ENCODE peak calls at places on chromosomes 4 and X, in nine cellular contexts. One of them, this sample, is unnamed.
A peak's percentile ranks its signal among the peaks of the same experiment; 100 is the strongest.

GRCh38 chr4:33924239-33924638 is 2320.1 kb downstream of the ARAP2 start:
- DNase-seq in AG09309: peak; percentile 39
- DNase-seq in progenitor cell of endocrine pancreas: no peak
- DNase-seq in osteocyte: no peak
- DNase-seq in fibroblast of lung: peak; percentile 52
- DNase-seq in dorsolateral prefrontal cortex: no peak
- DNase-seq in B cell: no peak
- DNase-seq in GM06990: no peak
- DNase-seq in thyroid gland: peak; percentile 65
- DNase-seq in this sample: no peak

GRCh38 chrX:54415534-54416350 is 24.5 kb upstream of the TSR2 start:
- DNase-seq in dorsolateral prefrontal cortex: no peak
- DNase-seq in thyroid gland: no peak
- DNase-seq in AG09309: no peak
- DNase-seq in progenitor cell of endocrine pancreas: no peak
- DNase-seq in GM06990: no peak
- DNase-seq in osteocyte: no peak
- DNase-seq in B cell: no peak
- DNase-seq in fibroblast of lung: peak; percentile 11
- DNase-seq in this sample: no peak

GRCh38 chr4:8440491-8441311 is at the start of the genes ACOX3 and TRMT44:
- DNase-seq in thyroid gland: peak; percentile 92
- DNase-seq in dorsolateral prefrontal cortex: peak; percentile 96
- DNase-seq in B cell: peak; percentile 90
- DNase-seq in progenitor cell of endocrine pancreas: peak; percentile 96
- DNase-seq in AG09309: peak; percentile 54
- DNase-seq in GM06990: peak; percentile 96
- DNase-seq in osteocyte: peak; percentile 97
- DNase-seq in fibroblast of lung: peak; percentile 89
- DNase-seq in this sample: peak; percentile 86

GRCh38 chrX:38089173-38089982 is 83.0 kb downstream of the SYTL5 start:
- DNase-seq in B cell: no peak
- DNase-seq in progenitor cell of endocrine pancreas: no peak
- DNase-seq in fibroblast of lung: no peak
- DNase-seq in dorsolateral prefrontal cortex: no peak
- DNase-seq in GM06990: no peak
- DNase-seq in thyroid gland: no peak
- DNase-seq in osteocyte: no peak
- DNase-seq in AG09309: no peak
- DNase-seq in this sample: no peak

GRCh38 chrX:38548508-38548907 is 12.8 kb upstream of the TSPAN7 start:
- DNase-seq in thyroid gland: peak; percentile 10
- DNase-seq in progenitor cell of endocrine pancreas: no peak
- DNase-seq in B cell: no peak
- DNase-seq in GM06990: no peak
- DNase-seq in fibroblast of lung: no peak
- DNase-seq in AG09309: no peak
- DNase-seq in osteocyte: no peak
- DNase-seq in dorsolateral prefrontal cortex: no peak
- DNase-seq in this sample: no peak

GRCh38 chr4:125780159-125780558 is 465.4 kb downstream of the FAT4 start:
- DNase-seq in fibroblast of lung: peak; percentile 43
- DNase-seq in osteocyte: no peak
- DNase-seq in AG09309: no peak
- DNase-seq in thyroid gland: no peak
- DNase-seq in GM06990: no peak
- DNase-seq in dorsolateral prefrontal cortex: no peak
- DNase-seq in B cell: no peak
- DNase-seq in progenitor cell of endocrine pancreas: no peak
- DNase-seq in this sample: no peak

GRCh38 chr4:146550161-146550560 is 28.4 kb upstream of the SLC10A7 start:
- DNase-seq in fibroblast of lung: no peak
- DNase-seq in thyroid gland: no peak
- DNase-seq in dorsolateral prefrontal cortex: no peak
- DNase-seq in B cell: no peak
- DNase-seq in GM06990: no peak
- DNase-seq in AG09309: no peak
- DNase-seq in osteocyte: no peak
- DNase-seq in progenitor cell of endocrine pancreas: no peak
- DNase-seq in this sample: no peak

GRCh38 chr4:47010347-47011188 is 17.2 kb upstream of the GABRA4 start:
- DNase-seq in fibroblast of lung: no peak
- DNase-seq in AG09309: no peak
- DNase-seq in GM06990: peak; percentile 29
- DNase-seq in dorsolateral prefrontal cortex: no peak
- DNase-seq in B cell: no peak
- DNase-seq in progenitor cell of endocrine pancreas: no peak
- DNase-seq in osteocyte: no peak
- DNase-seq in thyroid gland: no peak
- DNase-seq in this sample: no peak

GRCh38 chr4:171532968-171533367 is 280.2 kb upstream of the GALNTL6 start:
- DNase-seq in thyroid gland: no peak
- DNase-seq in B cell: no peak
- DNase-seq in osteocyte: no peak
- DNase-seq in GM06990: no peak
- DNase-seq in AG09309: no peak
- DNase-seq in fibroblast of lung: no peak
- DNase-seq in progenitor cell of endocrine pancreas: no peak
- DNase-seq in dorsolateral prefrontal cortex: no peak
- DNase-seq in this sample: no peak

DNA sequence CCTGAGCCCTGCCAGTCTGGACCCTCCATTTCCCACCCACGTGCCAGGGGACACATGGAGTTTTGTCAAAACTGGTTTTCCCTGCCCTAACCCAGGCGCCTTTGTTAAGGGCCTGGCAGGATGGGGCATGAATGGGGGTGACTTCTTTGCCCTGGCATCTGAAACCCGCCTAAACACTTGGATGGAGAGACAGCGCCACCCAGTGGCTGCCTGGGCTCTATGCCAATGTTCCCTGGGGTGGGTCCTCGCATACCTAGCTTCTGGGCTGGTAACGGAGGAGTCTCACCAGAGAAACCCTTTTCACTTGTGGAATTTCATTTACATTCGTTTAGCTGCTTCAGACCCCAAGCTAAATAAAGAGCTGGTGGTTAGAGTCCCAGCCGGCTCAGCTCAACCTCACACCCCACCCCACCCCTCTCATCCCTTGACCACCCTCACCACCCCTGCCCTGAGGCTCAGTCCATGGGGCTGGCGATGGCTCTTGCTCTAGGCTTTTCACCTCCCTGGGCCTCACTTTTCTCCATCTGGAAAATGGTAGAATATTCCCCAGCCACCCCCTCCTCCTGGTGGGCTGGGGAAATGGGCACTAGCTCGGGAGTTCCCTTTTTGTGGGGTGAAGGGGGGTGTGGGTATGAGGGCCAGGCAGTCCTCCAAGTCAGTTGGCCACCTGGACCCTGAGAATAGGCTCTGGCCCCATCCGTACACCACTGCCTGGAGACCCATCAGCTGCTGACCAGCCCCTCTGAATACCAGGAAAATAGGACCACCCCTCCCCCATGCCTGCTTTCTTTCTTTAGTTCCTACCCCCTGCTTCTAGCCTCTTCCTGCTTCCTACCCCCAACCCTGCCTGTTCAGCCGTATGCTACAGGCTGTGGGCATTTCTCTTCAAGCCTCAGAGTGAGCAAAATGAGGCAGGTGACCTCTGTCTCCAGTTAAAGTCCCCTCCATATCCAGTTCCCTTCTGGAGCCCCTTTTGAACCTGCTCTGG is 57.1 kb upstream of the PJA1 start:
- DNase-seq in progenitor cell of endocrine pancreas: peak; percentile 66
- DNase-seq in AG09309: peak; percentile 4
- DNase-seq in GM06990: peak; percentile 23
- DNase-seq in dorsolateral prefrontal cortex: peak; percentile 76
- DNase-seq in B cell: peak; percentile 72
- DNase-seq in thyroid gland: peak; percentile 78
- DNase-seq in osteocyte: peak; percentile 90
- DNase-seq in fibroblast of lung: peak; percentile 70
- DNase-seq in this sample: peak; percentile 17
- TF ChIP-seq CTCF in progenitor cell of endocrine pancreas: peak; percentile 77
- TF ChIP-seq CTCF in AG09309: peak; percentile 83
- TF ChIP-seq CTCF in GM06990: peak; percentile 72
- TF ChIP-seq CTCF in dorsolateral prefrontal cortex: peak; percentile 70
- TF ChIP-seq CTCF in B cell: peak; percentile 66
- TF ChIP-seq CTCF in thyroid gland: peak; percentile 36
- TF ChIP-seq CTCF in osteocyte: peak; percentile 78
- TF ChIP-seq CTCF in fibroblast of lung: peak; percentile 77
- TF ChIP-seq CTCF in this sample: peak; percentile 77

DNA sequence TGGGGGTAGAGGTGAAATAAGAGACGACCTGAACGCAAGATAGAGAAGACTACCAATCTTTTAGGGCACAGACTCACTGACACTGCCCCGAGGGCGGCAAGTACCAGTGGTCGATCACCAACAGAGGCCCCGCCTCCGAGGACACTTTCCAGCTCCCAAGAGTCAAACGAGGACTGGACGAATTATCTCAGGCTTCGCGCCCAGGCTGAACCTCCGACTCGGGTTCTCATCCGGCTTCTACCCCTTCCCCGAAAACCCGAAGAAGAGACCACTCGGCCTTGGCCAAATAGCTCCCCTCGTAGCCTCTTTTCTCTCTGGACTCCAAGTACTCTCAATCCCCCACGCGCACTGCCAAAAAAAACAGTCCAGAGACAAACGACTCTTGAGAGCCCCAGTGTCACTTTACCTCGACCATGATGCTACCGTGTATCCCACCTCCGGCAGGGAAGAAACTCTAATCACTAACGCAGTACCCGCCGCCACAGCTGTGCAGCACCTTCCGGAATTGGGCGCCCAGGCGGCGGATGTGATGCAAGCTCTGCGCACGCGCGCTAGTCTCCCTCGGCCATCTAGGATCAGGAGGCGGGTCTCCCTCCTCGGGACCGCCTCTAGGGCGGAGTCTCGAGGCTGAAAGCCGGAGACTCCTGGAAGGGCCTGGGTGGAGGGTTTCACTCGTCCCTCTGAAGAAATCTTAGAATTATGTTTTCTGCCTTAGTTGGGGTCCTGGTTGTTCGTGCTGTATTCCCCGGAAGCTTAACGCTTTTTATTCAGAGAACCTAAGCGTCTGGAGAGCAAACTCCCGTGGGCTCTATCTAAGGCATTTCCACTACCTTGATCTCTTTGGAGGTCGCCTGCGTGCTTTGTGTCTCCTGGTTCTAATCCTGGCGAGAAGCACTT is at the start of gene PLRG1:
- DNase-seq in progenitor cell of endocrine pancreas: peak; percentile 95
- DNase-seq in fibroblast of lung: peak; percentile 93
- DNase-seq in osteocyte: peak; percentile 99
- DNase-seq in thyroid gland: peak; percentile 97
- DNase-seq in AG09309: peak; percentile 57
- DNase-seq in GM06990: peak; percentile 92
- DNase-seq in B cell: peak; percentile 85
- DNase-seq in dorsolateral prefrontal cortex: peak; percentile 99
- DNase-seq in this sample: peak; percentile 82
- TF ChIP-seq CTCF in progenitor cell of endocrine pancreas: no peak
- TF ChIP-seq CTCF in fibroblast of lung: no peak
- TF ChIP-seq CTCF in osteocyte: peak; percentile 23
- TF ChIP-seq CTCF in thyroid gland: no peak
- TF ChIP-seq CTCF in AG09309: no peak
- TF ChIP-seq CTCF in GM06990: no peak
- TF ChIP-seq CTCF in B cell: no peak
- TF ChIP-seq CTCF in dorsolateral prefrontal cortex: peak; percentile 45
- TF ChIP-seq CTCF in this sample: no peak

GRCh38 chr4:74097161-74097560 is 1.8 kb downstream of the CXCL2 start:
- DNase-seq in B cell: no peak
- DNase-seq in progenitor cell of endocrine pancreas: no peak
- DNase-seq in fibroblast of lung: no peak
- DNase-seq in thyroid gland: no peak
- DNase-seq in osteocyte: no peak
- DNase-seq in GM06990: no peak
- DNase-seq in AG09309: no peak
- DNase-seq in dorsolateral prefrontal cortex: no peak
- DNase-seq in this sample: no peak
- TF ChIP-seq CTCF in B cell: no peak
- TF ChIP-seq CTCF in progenitor cell of endocrine pancreas: no peak
- TF ChIP-seq CTCF in fibroblast of lung: no peak
- TF ChIP-seq CTCF in thyroid gland: no peak
- TF ChIP-seq CTCF in osteocyte: no peak
- TF ChIP-seq CTCF in GM06990: no peak
- TF ChIP-seq CTCF in AG09309: no peak
- TF ChIP-seq CTCF in dorsolateral prefrontal cortex: no peak
- TF ChIP-seq CTCF in this sample: no peak

DNA sequence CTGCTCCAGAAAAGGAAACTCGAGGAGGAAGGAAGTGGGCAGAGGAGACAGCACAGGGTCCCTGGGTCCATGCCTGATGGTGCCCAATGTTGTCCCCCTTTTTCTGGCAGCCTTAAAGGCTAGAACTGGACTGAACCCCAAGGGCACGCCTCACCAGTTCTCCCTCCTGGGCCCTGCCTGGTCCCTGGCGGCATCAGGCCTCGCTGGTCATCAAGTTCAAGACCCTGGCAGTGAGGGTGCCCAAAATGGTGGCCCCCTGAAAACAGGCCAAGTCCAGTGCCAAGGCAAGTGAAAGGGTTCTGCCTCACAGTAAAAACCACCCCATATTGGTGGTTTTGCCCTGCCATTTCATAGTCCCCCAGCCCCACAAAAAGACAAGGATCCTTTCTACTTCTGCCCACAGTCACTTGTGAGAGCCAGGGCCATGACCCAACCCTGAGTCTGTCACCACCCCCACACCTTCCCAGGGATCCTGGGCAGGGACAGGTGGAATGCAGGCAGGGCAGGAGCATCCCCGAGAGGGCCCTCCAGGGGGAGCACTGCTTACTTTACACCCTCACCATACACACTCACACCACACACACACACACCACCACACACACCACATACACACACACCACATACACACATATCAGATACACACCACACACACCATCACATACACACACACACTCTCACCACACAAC is 107.6 kb downstream of the DCTD start:
- DNase-seq in dorsolateral prefrontal cortex: no peak
- DNase-seq in fibroblast of lung: no peak
- DNase-seq in osteocyte: no peak
- DNase-seq in GM06990: no peak
- DNase-seq in AG09309: no peak
- DNase-seq in B cell: no peak
- DNase-seq in progenitor cell of endocrine pancreas: no peak
- DNase-seq in thyroid gland: no peak
- DNase-seq in this sample: no peak
- TF ChIP-seq CTCF in dorsolateral prefrontal cortex: no peak
- TF ChIP-seq CTCF in fibroblast of lung: peak; percentile 8
- TF ChIP-seq CTCF in osteocyte: peak; percentile 16
- TF ChIP-seq CTCF in GM06990: peak; percentile 28
- TF ChIP-seq CTCF in AG09309: peak; percentile 28
- TF ChIP-seq CTCF in B cell: no peak
- TF ChIP-seq CTCF in progenitor cell of endocrine pancreas: peak; percentile 31
- TF ChIP-seq CTCF in thyroid gland: no peak
- TF ChIP-seq CTCF in this sample: peak; percentile 7

This sample was measured in HFF-Myc.